ENCODE peak calls at places on chromosomes 16 and 17, in eight cellular contexts. One of them, this sample, is unnamed.

GRCh38 chr17:51703364-51704341 is 443.3 kb downstream of the UTP18 start:
- DNase-seq in GM12865: no peak
- DNase-seq in fibroblast of the aortic adventitia: peak
- DNase-seq in esophagus squamous epithelium: no peak
- DNase-seq in fibroblast of lung: no peak
- DNase-seq in right cardiac atrium: peak
- DNase-seq in ovary: peak
- DNase-seq in CD8-positive, alpha-beta T cell: no peak
- DNase-seq in this sample: peak

GRCh38 chr17:4721203-4722135 is 9.8 kb upstream of the MED11 start:
- DNase-seq in ovary: no peak
- DNase-seq in right cardiac atrium: peak
- DNase-seq in fibroblast of lung: peak
- DNase-seq in CD8-positive, alpha-beta T cell: no peak
- DNase-seq in esophagus squamous epithelium: no peak
- DNase-seq in GM12865: no peak
- DNase-seq in fibroblast of the aortic adventitia: peak
- DNase-seq in this sample: no peak

GRCh38 chr17:29844339-29845048 is 85.5 kb downstream of the SSH2 start:
- DNase-seq in fibroblast of the aortic adventitia: peak
- DNase-seq in right cardiac atrium: no peak
- DNase-seq in ovary: no peak
- DNase-seq in CD8-positive, alpha-beta T cell: no peak
- DNase-seq in fibroblast of lung: peak
- DNase-seq in esophagus squamous epithelium: no peak
- DNase-seq in GM12865: no peak
- DNase-seq in this sample: no peak

GRCh38 chr16:27317320-27317719 is 3.5 kb downstream of the IL4R start:
- DNase-seq in fibroblast of the aortic adventitia: no peak
- DNase-seq in fibroblast of lung: no peak
- DNase-seq in esophagus squamous epithelium: no peak
- DNase-seq in CD8-positive, alpha-beta T cell: no peak
- DNase-seq in GM12865: no peak
- DNase-seq in ovary: no peak
- DNase-seq in right cardiac atrium: no peak
- DNase-seq in this sample: no peak

GRCh38 chr16:89917773-89918452 is 749 bp upstream of the MC1R start:
- DNase-seq in esophagus squamous epithelium: no peak
- DNase-seq in right cardiac atrium: peak
- DNase-seq in fibroblast of the aortic adventitia: peak
- DNase-seq in CD8-positive, alpha-beta T cell: peak
- DNase-seq in ovary: peak
- DNase-seq in fibroblast of lung: peak
- DNase-seq in GM12865: peak
- DNase-seq in this sample: no peak

GRCh38 chr17:48351916-48352332 is 78.1 kb downstream of the SKAP1 start:
- DNase-seq in fibroblast of the aortic adventitia: peak
- DNase-seq in CD8-positive, alpha-beta T cell: no peak
- DNase-seq in fibroblast of lung: peak
- DNase-seq in GM12865: peak
- DNase-seq in ovary: no peak
- DNase-seq in esophagus squamous epithelium: no peak
- DNase-seq in right cardiac atrium: no peak
- DNase-seq in this sample: no peak

GRCh38 chr16:19085679-19086200 is 18.3 kb downstream of the COQ7 start:
- DNase-seq in esophagus squamous epithelium: no peak
- DNase-seq in GM12865: no peak
- DNase-seq in CD8-positive, alpha-beta T cell: no peak
- DNase-seq in ovary: no peak
- DNase-seq in right cardiac atrium: no peak
- DNase-seq in fibroblast of the aortic adventitia: peak
- DNase-seq in fibroblast of lung: peak
- DNase-seq in this sample: no peak

GRCh38 chr16:78441298-78441697 is 341.8 kb downstream of the WWOX start:
- DNase-seq in fibroblast of lung: no peak
- DNase-seq in esophagus squamous epithelium: no peak
- DNase-seq in fibroblast of the aortic adventitia: no peak
- DNase-seq in ovary: no peak
- DNase-seq in right cardiac atrium: no peak
- DNase-seq in GM12865: no peak
- DNase-seq in CD8-positive, alpha-beta T cell: no peak
- DNase-seq in this sample: no peak

GRCh38 chr16:49081556-49081955 is 200.1 kb downstream of the CBLN1 start:
- DNase-seq in CD8-positive, alpha-beta T cell: no peak
- DNase-seq in ovary: no peak
- DNase-seq in right cardiac atrium: no peak
- DNase-seq in GM12865: no peak
- DNase-seq in esophagus squamous epithelium: no peak
- DNase-seq in fibroblast of lung: no peak
- DNase-seq in fibroblast of the aortic adventitia: no peak
- DNase-seq in this sample: no peak

GRCh38 chr16:28592511-28592910 is 4.3 kb downstream of the SULT1A2 start:
- DNase-seq in fibroblast of lung: no peak
- DNase-seq in right cardiac atrium: no peak
- DNase-seq in CD8-positive, alpha-beta T cell: no peak
- DNase-seq in fibroblast of the aortic adventitia: no peak
- DNase-seq in esophagus squamous epithelium: no peak
- DNase-seq in ovary: no peak
- DNase-seq in GM12865: no peak
- DNase-seq in this sample: no peak

GRCh38 chr16:2925951-2926659 is 14.4 kb downstream of the FLYWCH1 start:
- DNase-seq in ovary: no peak
- DNase-seq in fibroblast of lung: no peak
- DNase-seq in right cardiac atrium: peak
- DNase-seq in fibroblast of the aortic adventitia: no peak
- DNase-seq in CD8-positive, alpha-beta T cell: no peak
- DNase-seq in esophagus squamous epithelium: no peak
- DNase-seq in GM12865: no peak
- DNase-seq in this sample: no peak

GRCh38 chr16:30456302-30456701 is 10.6 kb upstream of the SEPHS2 start:
- DNase-seq in GM12865: peak
- DNase-seq in ovary: no peak
- DNase-seq in CD8-positive, alpha-beta T cell: no peak
- DNase-seq in fibroblast of the aortic adventitia: no peak
- DNase-seq in right cardiac atrium: no peak
- DNase-seq in esophagus squamous epithelium: no peak
- DNase-seq in fibroblast of lung: no peak
- DNase-seq in this sample: no peak

GRCh38 chr16:83211711-83212110 is 584.9 kb downstream of the CDH13 start:
- DNase-seq in CD8-positive, alpha-beta T cell: no peak
- DNase-seq in GM12865: no peak
- DNase-seq in fibroblast of the aortic adventitia: no peak
- DNase-seq in right cardiac atrium: no peak
- DNase-seq in esophagus squamous epithelium: no peak
- DNase-seq in ovary: no peak
- DNase-seq in fibroblast of lung: no peak
- DNase-seq in this sample: no peak

GRCh38 chr17:80264048-80264792 is 3.6 kb downstream of the RNF213 start:
- DNase-seq in GM12865: peak
- DNase-seq in CD8-positive, alpha-beta T cell: peak
- DNase-seq in fibroblast of the aortic adventitia: no peak
- DNase-seq in esophagus squamous epithelium: no peak
- DNase-seq in fibroblast of lung: no peak
- DNase-seq in right cardiac atrium: peak
- DNase-seq in ovary: no peak
- DNase-seq in this sample: no peak

GRCh38 chr17:42399121-42399520 is 10.9 kb upstream of the STAT3 start:
- DNase-seq in fibroblast of the aortic adventitia: no peak
- DNase-seq in GM12865: no peak
- DNase-seq in ovary: no peak
- DNase-seq in esophagus squamous epithelium: no peak
- DNase-seq in fibroblast of lung: no peak
- DNase-seq in CD8-positive, alpha-beta T cell: no peak
- DNase-seq in right cardiac atrium: no peak
- DNase-seq in this sample: no peak

GRCh38 chr16:81633147-81633619 is 145.9 kb upstream of the PLCG2 start:
- DNase-seq in right cardiac atrium: no peak
- DNase-seq in CD8-positive, alpha-beta T cell: no peak
- DNase-seq in esophagus squamous epithelium: no peak
- DNase-seq in GM12865: no peak
- DNase-seq in fibroblast of the aortic adventitia: no peak
- DNase-seq in fibroblast of lung: no peak
- DNase-seq in ovary: no peak
- DNase-seq in this sample: no peak

GRCh38 chr17:41682611-41683010 is 6.1 kb upstream of the EIF1 start:
- DNase-seq in CD8-positive, alpha-beta T cell: no peak
- DNase-seq in GM12865: no peak
- DNase-seq in ovary: no peak
- DNase-seq in right cardiac atrium: no peak
- DNase-seq in esophagus squamous epithelium: no peak
- DNase-seq in fibroblast of lung: no peak
- DNase-seq in fibroblast of the aortic adventitia: no peak
- DNase-seq in this sample: no peak

GRCh38 chr17:64097196-64097936 is 32.6 kb downstream of the ERN1 start:
- DNase-seq in CD8-positive, alpha-beta T cell: no peak
- DNase-seq in fibroblast of lung: peak
- DNase-seq in fibroblast of the aortic adventitia: peak
- DNase-seq in GM12865: no peak
- DNase-seq in right cardiac atrium: no peak
- DNase-seq in ovary: peak
- DNase-seq in esophagus squamous epithelium: no peak
- DNase-seq in this sample: no peak

GRCh38 chr17:28585891-28586290 is 9.2 kb upstream of the ALDOC start:
- DNase-seq in ovary: no peak
- DNase-seq in CD8-positive, alpha-beta T cell: no peak
- DNase-seq in right cardiac atrium: no peak
- DNase-seq in esophagus squamous epithelium: no peak
- DNase-seq in GM12865: no peak
- DNase-seq in fibroblast of lung: no peak
- DNase-seq in fibroblast of the aortic adventitia: no peak
- DNase-seq in this sample: no peak

DNA sequence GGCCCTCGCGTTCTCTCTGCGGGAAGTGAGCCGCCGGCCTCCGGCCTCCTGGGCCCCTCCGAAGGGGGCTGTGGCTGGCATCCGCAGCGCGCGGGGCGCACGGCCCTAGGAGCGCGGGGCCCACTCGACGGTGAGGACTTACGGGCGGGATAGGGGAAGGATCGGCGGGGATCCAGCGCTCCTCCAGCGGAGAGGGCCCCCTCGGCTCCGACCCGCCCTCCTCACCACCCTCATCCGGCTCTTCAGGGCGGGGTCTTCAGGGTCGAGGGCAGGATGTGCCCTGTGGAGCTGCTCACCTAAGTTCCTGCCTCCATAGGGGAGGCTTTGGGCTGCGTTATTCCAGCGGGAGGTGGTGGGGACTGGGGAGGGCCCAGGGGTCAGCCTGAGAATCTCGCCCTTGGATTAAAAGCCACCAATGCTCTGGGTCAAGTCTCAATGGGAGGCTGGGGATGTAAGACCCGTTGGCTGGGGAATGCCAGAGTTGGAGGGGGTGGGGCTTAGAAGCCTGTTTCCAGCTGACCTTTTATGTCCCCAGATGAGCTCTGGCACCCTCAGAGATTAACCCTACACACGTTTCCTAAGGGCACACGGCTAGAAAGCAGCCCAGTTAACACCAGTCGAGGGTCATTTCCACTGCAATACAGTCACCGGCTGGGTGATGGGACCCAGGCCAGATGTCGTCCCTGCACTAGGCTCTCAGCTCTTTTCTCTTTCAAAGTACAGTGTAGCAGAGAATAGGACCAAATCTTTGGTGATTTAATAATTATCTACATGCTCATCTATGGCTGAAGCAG is 13.4 kb downstream of the TBX2 start:
- DNase-seq in right cardiac atrium: peak
- DNase-seq in fibroblast of lung: peak
- DNase-seq in GM12865: no peak
- DNase-seq in ovary: peak
- DNase-seq in CD8-positive, alpha-beta T cell: no peak
- DNase-seq in fibroblast of the aortic adventitia: no peak
- DNase-seq in esophagus squamous epithelium: no peak
- DNase-seq in this sample: no peak
- H3K4me3 ChIP-seq in right cardiac atrium: peak
- H3K4me3 ChIP-seq in fibroblast of lung: peak
- H3K4me3 ChIP-seq in GM12865: no peak
- H3K4me3 ChIP-seq in ovary: peak
- H3K4me3 ChIP-seq in CD8-positive, alpha-beta T cell: peak
- H3K4me3 ChIP-seq in fibroblast of the aortic adventitia: peak
- H3K4me3 ChIP-seq in esophagus squamous epithelium: peak
- H3K4me3 ChIP-seq in this sample: peak

DNA sequence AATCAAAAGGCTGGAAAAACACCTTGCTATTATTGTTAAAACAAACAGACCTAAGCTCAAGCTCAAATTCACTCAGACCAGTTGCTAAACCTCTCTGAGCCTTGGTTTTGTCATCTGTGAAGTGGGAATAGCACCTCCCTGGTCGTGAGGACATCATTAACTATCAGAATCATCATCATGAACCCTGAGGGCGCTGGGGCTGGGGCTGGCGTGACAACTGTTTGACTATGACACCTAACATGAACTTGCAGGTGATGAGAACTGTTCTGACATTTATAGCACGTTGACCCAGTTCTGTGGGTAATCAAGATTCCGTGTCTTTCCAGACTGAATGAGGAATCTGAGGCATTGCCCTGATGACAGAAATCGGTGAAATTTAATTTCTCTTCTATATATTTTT is 71.3 kb upstream of the CDH5 start:
- DNase-seq in GM12865: no peak
- DNase-seq in right cardiac atrium: no peak
- DNase-seq in CD8-positive, alpha-beta T cell: no peak
- DNase-seq in fibroblast of the aortic adventitia: no peak
- DNase-seq in esophagus squamous epithelium: no peak
- DNase-seq in ovary: no peak
- DNase-seq in fibroblast of lung: no peak
- DNase-seq in this sample: no peak
- H3K4me3 ChIP-seq in GM12865: no peak
- H3K4me3 ChIP-seq in right cardiac atrium: no peak
- H3K4me3 ChIP-seq in CD8-positive, alpha-beta T cell: no peak
- H3K4me3 ChIP-seq in fibroblast of the aortic adventitia: no peak
- H3K4me3 ChIP-seq in esophagus squamous epithelium: no peak
- H3K4me3 ChIP-seq in ovary: no peak
- H3K4me3 ChIP-seq in fibroblast of lung: no peak
- H3K4me3 ChIP-seq in this sample: no peak

GRCh38 chr16:84514295-84514873 is 9.9 kb upstream of the MEAK7 start:
- DNase-seq in fibroblast of lung: no peak
- DNase-seq in GM12865: no peak
- DNase-seq in fibroblast of the aortic adventitia: no peak
- DNase-seq in ovary: no peak
- DNase-seq in right cardiac atrium: no peak
- DNase-seq in esophagus squamous epithelium: no peak
- DNase-seq in CD8-positive, alpha-beta T cell: no peak
- DNase-seq in this sample: no peak
- H3K4me3 ChIP-seq in fibroblast of lung: no peak
- H3K4me3 ChIP-seq in GM12865: peak
- H3K4me3 ChIP-seq in fibroblast of the aortic adventitia: no peak
- H3K4me3 ChIP-seq in ovary: no peak
- H3K4me3 ChIP-seq in right cardiac atrium: no peak
- H3K4me3 ChIP-seq in esophagus squamous epithelium: no peak
- H3K4me3 ChIP-seq in CD8-positive, alpha-beta T cell: peak
- H3K4me3 ChIP-seq in this sample: no peak

GRCh38 chr17:81999975-82000802 is 22.5 kb downstream of the CENPX start:
- DNase-seq in esophagus squamous epithelium: no peak
- DNase-seq in CD8-positive, alpha-beta T cell: no peak
- DNase-seq in fibroblast of the aortic adventitia: no peak
- DNase-seq in GM12865: no peak
- DNase-seq in right cardiac atrium: no peak
- DNase-seq in fibroblast of lung: no peak
- DNase-seq in ovary: no peak
- DNase-seq in this sample: no peak
- H3K4me3 ChIP-seq in esophagus squamous epithelium: no peak
- H3K4me3 ChIP-seq in CD8-positive, alpha-beta T cell: no peak
- H3K4me3 ChIP-seq in fibroblast of the aortic adventitia: no peak
- H3K4me3 ChIP-seq in GM12865: no peak
- H3K4me3 ChIP-seq in right cardiac atrium: no peak
- H3K4me3 ChIP-seq in fibroblast of lung: no peak
- H3K4me3 ChIP-seq in ovary: no peak
- H3K4me3 ChIP-seq in this sample: no peak

This sample was measured in thoracic aorta.